ENCODE peak calls at places on chromosomes 4 and X, in ten cellular contexts. Y, S, G, P, D, B, C, V, R and Z are unnamed samples.
A peak's percentile ranks its signal among the peaks of the same experiment; 100 is the strongest.

GRCh38 chr4:37446016-37446415 is 201.5 kb downstream of the NWD2 start:
- DNase-seq in Y (no peak), S (no peak), G (no peak), P (no peak), D (peak; percentile 67), B (no peak), C (no peak), V (no peak), R (no peak), Z (no peak)

GRCh38 chr4:132488555-132488954 is 660.5 kb upstream of the PCDH10 start:
- DNase-seq in Y (no peak), S (no peak), G (no peak), P (no peak), D (no peak), B (no peak), C (no peak), V (no peak), R (no peak), Z (no peak)

GRCh38 chr4:8847764-8848163 is 23.9 kb downstream of the HMX1 start:
- DNase-seq in Y (no peak), S (no peak), G (no peak), P (no peak), D (no peak), B (peak; percentile 3), C (no peak), V (no peak), R (no peak), Z (no peak)

GRCh38 chrX:132692066-132692465 is 203.2 kb upstream of the MBNL3 start:
- DNase-seq in Y (no peak), S (no peak), G (no peak), P (no peak), D (peak; percentile 20), B (peak; percentile 2), C (no peak), V (peak; percentile 10), R (no peak), Z (peak; percentile 6)

GRCh38 chr4:113260671-113261070 is 211.2 kb downstream of the ANK2 start:
- DNase-seq in Y (no peak), S (no peak), G (no peak), P (no peak), D (peak; percentile 32), B (no peak), C (no peak), V (peak; percentile 17), R (no peak), Z (peak; percentile 6)

GRCh38 chr4:23384741-23385140 is 505.1 kb downstream of the PPARGC1A start:
- DNase-seq in Y (no peak), S (no peak), G (no peak), P (no peak), D (peak; percentile 66), B (no peak), C (no peak), V (peak; percentile 47), R (no peak), Z (no peak)

GRCh38 chrX:115560978-115561604 is at the start of gene PLS3:
- DNase-seq in Y (peak; percentile 89), S (no peak), G (no peak), P (no peak), D (peak; percentile 87), B (peak; percentile 90), C (peak; percentile 90), V (peak; percentile 79), R (no peak), Z (peak; percentile 93)

GRCh38 chr4:10130190-10130888 is 13.7 kb upstream of the WDR1 start:
- DNase-seq in Y (no peak), S (no peak), G (no peak), P (no peak), D (no peak), B (no peak), C (no peak), V (no peak), R (no peak), Z (no peak)

GRCh38 chrX:10199212-10199611 is 42.4 kb downstream of the CLCN4 start:
- DNase-seq in Y (peak; percentile 29), S (no peak), G (no peak), P (peak; percentile 77), D (no peak), B (no peak), C (peak; percentile 75), V (peak; percentile 10), R (no peak), Z (peak; percentile 11)

GRCh38 chr4:13483142-13484044 is 747 bp downstream of the RAB28 start:
- DNase-seq in Y (no peak), S (peak; percentile 1), G (peak; percentile 30), P (no peak), D (peak; percentile 68), B (peak; percentile 45), C (peak; percentile 87), V (peak; percentile 67), R (no peak), Z (peak; percentile 62)

GRCh38 chr4:30416547-30416946 is 303.6 kb upstream of the PCDH7 start:
- DNase-seq in Y (no peak), S (no peak), G (no peak), P (no peak), D (no peak), B (no peak), C (no peak), V (no peak), R (no peak), Z (no peak)

GRCh38 chr4:53015681-53016080 is 153.6 kb downstream of the RASL11B start:
- DNase-seq in Y (no peak), S (no peak), G (peak; percentile 22), P (no peak), D (peak; percentile 15), B (peak; percentile 49), C (no peak), V (peak; percentile 48), R (no peak), Z (peak; percentile 41)